ENCODE peak calls at places on chromosome 16, in ten cellular contexts. One of them, this sample, is unnamed.

GRCh38 chr16:1043831-1044514 is 28.6 kb upstream of the SSTR5 start:
- DNase-seq in cardiac muscle cell: no peak
- DNase-seq in tibial nerve: no peak
- DNase-seq in AG09309: no peak
- DNase-seq in fibroblast of mammary gland: no peak
- DNase-seq in CD8-positive, alpha-beta T cell: no peak
- DNase-seq in lung: no peak
- DNase-seq in WERI-Rb-1: no peak
- DNase-seq in lower leg skin: no peak
- DNase-seq in AG10803: no peak
- DNase-seq in this sample: no peak

GRCh38 chr16:13118091-13118490 is 216.7 kb downstream of the SHISA9 start:
- DNase-seq in fibroblast of mammary gland: no peak
- DNase-seq in cardiac muscle cell: no peak
- DNase-seq in AG09309: no peak
- DNase-seq in WERI-Rb-1: no peak
- DNase-seq in AG10803: no peak
- DNase-seq in CD8-positive, alpha-beta T cell: no peak
- DNase-seq in lower leg skin: no peak
- DNase-seq in tibial nerve: no peak
- DNase-seq in lung: no peak
- DNase-seq in this sample: no peak

GRCh38 chr16:14248791-14249190 is 177.7 kb downstream of the MRTFB start:
- DNase-seq in lower leg skin: no peak
- DNase-seq in CD8-positive, alpha-beta T cell: no peak
- DNase-seq in cardiac muscle cell: no peak
- DNase-seq in WERI-Rb-1: no peak
- DNase-seq in fibroblast of mammary gland: no peak
- DNase-seq in lung: no peak
- DNase-seq in AG09309: no peak
- DNase-seq in tibial nerve: no peak
- DNase-seq in AG10803: no peak
- DNase-seq in this sample: no peak

GRCh38 chr16:56637814-56638750 is at the start of gene MT1A:
- DNase-seq in lung: peak; percentile 78
- DNase-seq in WERI-Rb-1: no peak
- DNase-seq in cardiac muscle cell: peak; percentile 69
- DNase-seq in lower leg skin: peak; percentile 74
- DNase-seq in CD8-positive, alpha-beta T cell: no peak
- DNase-seq in AG10803: peak; percentile 44
- DNase-seq in fibroblast of mammary gland: peak; percentile 65
- DNase-seq in tibial nerve: peak; percentile 51
- DNase-seq in AG09309: no peak
- DNase-seq in this sample: no peak

GRCh38 chr16:15846510-15846909 is 10.3 kb downstream of the MYH11 start:
- DNase-seq in CD8-positive, alpha-beta T cell: no peak
- DNase-seq in cardiac muscle cell: no peak
- DNase-seq in AG09309: no peak
- DNase-seq in lower leg skin: no peak
- DNase-seq in tibial nerve: no peak
- DNase-seq in fibroblast of mammary gland: no peak
- DNase-seq in lung: no peak
- DNase-seq in AG10803: no peak
- DNase-seq in WERI-Rb-1: no peak
- DNase-seq in this sample: no peak

GRCh38 chr16:76854234-76854633 is 336.8 kb upstream of the MON1B start:
- DNase-seq in CD8-positive, alpha-beta T cell: no peak
- DNase-seq in fibroblast of mammary gland: peak; percentile 8
- DNase-seq in AG09309: no peak
- DNase-seq in WERI-Rb-1: no peak
- DNase-seq in tibial nerve: no peak
- DNase-seq in AG10803: no peak
- DNase-seq in cardiac muscle cell: peak; percentile 8
- DNase-seq in lung: no peak
- DNase-seq in lower leg skin: no peak
- DNase-seq in this sample: no peak

GRCh38 chr16:71995038-71995437 is 5.2 kb downstream of the PKD1L3 start:
- DNase-seq in AG09309: no peak
- DNase-seq in cardiac muscle cell: no peak
- DNase-seq in WERI-Rb-1: no peak
- DNase-seq in fibroblast of mammary gland: no peak
- DNase-seq in lung: no peak
- DNase-seq in CD8-positive, alpha-beta T cell: no peak
- DNase-seq in AG10803: no peak
- DNase-seq in tibial nerve: no peak
- DNase-seq in lower leg skin: no peak
- DNase-seq in this sample: no peak

GRCh38 chr16:26189496-26190005 is 497.8 kb downstream of the HS3ST4 start:
- DNase-seq in fibroblast of mammary gland: no peak
- DNase-seq in cardiac muscle cell: peak; percentile 78
- DNase-seq in lower leg skin: no peak
- DNase-seq in AG10803: no peak
- DNase-seq in lung: no peak
- DNase-seq in tibial nerve: no peak
- DNase-seq in AG09309: no peak
- DNase-seq in CD8-positive, alpha-beta T cell: no peak
- DNase-seq in WERI-Rb-1: no peak
- DNase-seq in this sample: no peak

DNA sequence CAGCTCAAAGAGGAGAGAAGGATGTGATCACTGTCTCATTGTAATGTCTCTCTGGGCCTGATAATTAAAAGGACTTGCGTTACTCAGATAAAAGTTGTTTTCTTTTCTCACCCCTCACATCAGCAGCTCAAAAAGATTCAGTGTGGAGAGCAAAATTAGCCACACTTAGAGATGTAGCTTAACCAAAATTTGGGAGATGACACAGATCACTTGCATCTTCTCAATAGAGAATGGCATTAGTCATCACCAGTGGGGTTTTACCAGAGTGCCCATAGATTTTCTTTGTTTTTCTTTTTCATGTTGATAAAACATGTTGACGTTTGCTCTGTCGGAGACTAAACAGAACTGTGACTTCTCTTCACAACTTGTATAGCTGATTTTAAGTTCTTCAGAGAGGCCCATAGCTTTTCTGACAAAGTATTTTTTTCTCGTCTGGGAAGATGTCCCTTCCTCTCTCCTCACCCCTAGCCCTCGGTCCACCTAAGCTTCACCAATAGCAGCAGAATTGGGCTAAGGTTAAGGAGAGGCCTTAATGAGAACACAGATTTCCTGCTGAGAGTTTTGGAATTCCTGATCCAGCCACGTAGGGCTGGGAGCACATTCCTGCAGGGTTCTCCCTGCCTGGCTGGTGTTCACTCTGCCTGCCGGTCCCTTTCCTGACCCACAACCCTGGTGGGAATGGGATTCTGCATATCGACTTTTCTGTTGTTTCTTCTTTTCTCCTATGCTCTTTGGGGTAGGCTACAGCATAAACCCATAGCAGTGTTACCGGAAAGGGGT is 92.6 kb downstream of the CACNG3 start:
- DNase-seq in fibroblast of mammary gland: no peak
- DNase-seq in AG09309: no peak
- DNase-seq in WERI-Rb-1: no peak
- DNase-seq in cardiac muscle cell: peak; percentile 12
- DNase-seq in tibial nerve: no peak
- DNase-seq in CD8-positive, alpha-beta T cell: no peak
- DNase-seq in AG10803: no peak
- DNase-seq in lower leg skin: no peak
- DNase-seq in lung: no peak
- DNase-seq in this sample: no peak
- H3K4me3 ChIP-seq in fibroblast of mammary gland: no peak overlapping the region
- H3K4me3 ChIP-seq in AG09309: no peak overlapping the region
- H3K4me3 ChIP-seq in WERI-Rb-1: no peak overlapping the region
- H3K4me3 ChIP-seq in cardiac muscle cell: no peak overlapping the region
- H3K4me3 ChIP-seq in tibial nerve: no peak overlapping the region
- H3K4me3 ChIP-seq in CD8-positive, alpha-beta T cell: no peak overlapping the region
- H3K4me3 ChIP-seq in AG10803: no peak overlapping the region
- H3K4me3 ChIP-seq in lower leg skin: no peak overlapping the region
- H3K4me3 ChIP-seq in lung: no peak overlapping the region
- H3K4me3 ChIP-seq in this sample: no peak overlapping the region

GRCh38 chr16:2842340-2843000 is 12.4 kb downstream of the ZG16B start:
- DNase-seq in tibial nerve: no peak
- DNase-seq in cardiac muscle cell: peak; percentile 14
- DNase-seq in CD8-positive, alpha-beta T cell: peak; percentile 54
- DNase-seq in fibroblast of mammary gland: peak; percentile 76
- DNase-seq in lower leg skin: no peak
- DNase-seq in WERI-Rb-1: peak; percentile 44
- DNase-seq in AG09309: no peak
- DNase-seq in AG10803: no peak
- DNase-seq in lung: peak; percentile 61
- DNase-seq in this sample: no peak
- TF ChIP-seq CTCF in tibial nerve: peak; percentile 54
- TF ChIP-seq CTCF in cardiac muscle cell: peak; percentile 47
- TF ChIP-seq CTCF in CD8-positive, alpha-beta T cell: peak; percentile 58
- TF ChIP-seq CTCF in fibroblast of mammary gland: peak; percentile 60
- TF ChIP-seq CTCF in lower leg skin: no peak
- TF ChIP-seq CTCF in WERI-Rb-1: peak; percentile 80
- TF ChIP-seq CTCF in AG09309: peak; percentile 61
- TF ChIP-seq CTCF in AG10803: peak; percentile 35
- TF ChIP-seq CTCF in lung: peak; percentile 3
- TF ChIP-seq CTCF in this sample: peak; percentile 24

GRCh38 chr16:85004587-85005205 is 6.6 kb downstream of the ZDHHC7 start:
- DNase-seq in AG10803: peak; percentile 92
- DNase-seq in lung: peak; percentile 63
- DNase-seq in lower leg skin: no peak
- DNase-seq in WERI-Rb-1: no peak
- DNase-seq in fibroblast of mammary gland: peak; percentile 87
- DNase-seq in tibial nerve: no peak
- DNase-seq in cardiac muscle cell: no peak
- DNase-seq in AG09309: peak; percentile 55
- DNase-seq in CD8-positive, alpha-beta T cell: no peak
- DNase-seq in this sample: no peak

GRCh38 chr16:85003723-85004586 is 7.4 kb downstream of the ZDHHC7 start:
- DNase-seq in fibroblast of mammary gland: no peak
- DNase-seq in tibial nerve: no peak
- DNase-seq in lung: no peak
- DNase-seq in AG09309: no peak
- DNase-seq in cardiac muscle cell: no peak
- DNase-seq in CD8-positive, alpha-beta T cell: no peak
- DNase-seq in AG10803: no peak
- DNase-seq in WERI-Rb-1: no peak
- DNase-seq in lower leg skin: no peak
- DNase-seq in this sample: no peak

GRCh38 chr16:85006639-85007038 is 4.7 kb downstream of the ZDHHC7 start:
- DNase-seq in AG10803: peak; percentile 74
- DNase-seq in AG09309: no peak
- DNase-seq in tibial nerve: no peak
- DNase-seq in WERI-Rb-1: no peak
- DNase-seq in lower leg skin: no peak
- DNase-seq in cardiac muscle cell: no peak
- DNase-seq in lung: no peak
- DNase-seq in CD8-positive, alpha-beta T cell: no peak
- DNase-seq in fibroblast of mammary gland: peak; percentile 58
- DNase-seq in this sample: no peak

GRCh38 chr16:85007815-85008214 is 3.5 kb downstream of the ZDHHC7 start:
- DNase-seq in WERI-Rb-1: no peak
- DNase-seq in lower leg skin: no peak
- DNase-seq in AG10803: no peak
- DNase-seq in fibroblast of mammary gland: no peak
- DNase-seq in cardiac muscle cell: no peak
- DNase-seq in CD8-positive, alpha-beta T cell: no peak
- DNase-seq in AG09309: no peak
- DNase-seq in lung: no peak
- DNase-seq in tibial nerve: no peak
- DNase-seq in this sample: no peak

DNA sequence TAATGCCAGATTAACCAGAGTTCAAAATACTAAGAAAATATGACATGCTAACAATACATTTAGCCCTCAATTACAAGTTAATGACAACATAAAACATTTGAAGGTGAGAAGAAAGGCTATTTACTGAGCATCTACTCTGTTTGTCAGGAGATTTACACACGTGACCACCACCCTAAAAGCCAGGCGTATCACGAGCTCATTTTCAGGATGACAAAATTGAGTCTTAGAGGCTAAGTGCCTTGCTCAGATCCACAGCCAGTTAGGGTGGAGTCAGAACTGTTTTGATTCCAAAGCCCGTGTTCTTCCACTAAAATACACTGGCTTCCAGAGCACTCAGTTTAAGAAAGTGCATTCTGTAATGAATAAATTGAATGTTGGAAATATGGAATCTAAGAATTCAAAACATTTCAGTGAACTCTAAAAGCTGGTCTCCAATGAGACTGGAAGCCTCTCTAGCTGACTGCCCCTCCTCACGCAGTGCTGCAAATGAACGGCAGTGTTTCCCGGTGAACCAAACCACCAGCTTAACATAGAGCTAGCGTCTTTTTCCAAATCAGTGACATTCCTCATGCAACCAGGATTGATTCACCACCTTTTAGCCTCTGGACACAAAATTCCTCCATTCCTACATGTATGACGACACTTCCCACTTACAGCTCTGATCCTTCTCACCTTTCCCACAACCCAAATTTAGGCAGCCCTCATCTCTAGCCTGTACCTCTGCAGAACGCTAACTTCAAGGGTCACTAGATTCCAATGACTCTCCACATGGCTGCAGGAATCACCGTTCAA is 5.9 kb downstream of the ZDHHC7 start:
- DNase-seq in lung: no peak
- DNase-seq in fibroblast of mammary gland: peak; percentile 75
- DNase-seq in lower leg skin: peak; percentile 75
- DNase-seq in AG10803: peak; percentile 82
- DNase-seq in tibial nerve: no peak
- DNase-seq in AG09309: no peak
- DNase-seq in CD8-positive, alpha-beta T cell: no peak
- DNase-seq in WERI-Rb-1: no peak
- DNase-seq in cardiac muscle cell: no peak
- DNase-seq in this sample: no peak
- H3K4me3 ChIP-seq in lung: no peak overlapping the region
- H3K4me3 ChIP-seq in fibroblast of mammary gland: no peak overlapping the region
- H3K4me3 ChIP-seq in lower leg skin: no peak overlapping the region
- H3K4me3 ChIP-seq in AG10803: peak overlapping the region; percentile 30
- H3K4me3 ChIP-seq in tibial nerve: no peak overlapping the region
- H3K4me3 ChIP-seq in AG09309: peak overlapping the region; percentile 10
- H3K4me3 ChIP-seq in CD8-positive, alpha-beta T cell: no peak overlapping the region
- H3K4me3 ChIP-seq in WERI-Rb-1: no peak overlapping the region
- H3K4me3 ChIP-seq in cardiac muscle cell: no peak overlapping the region
- H3K4me3 ChIP-seq in this sample: no peak overlapping the region

GRCh38 chr16:66418165-66418962 is 8.7 kb upstream of the BEAN1 start:
- DNase-seq in lower leg skin: no peak
- DNase-seq in CD8-positive, alpha-beta T cell: no peak
- DNase-seq in AG10803: no peak
- DNase-seq in cardiac muscle cell: no peak
- DNase-seq in WERI-Rb-1: no peak
- DNase-seq in AG09309: no peak
- DNase-seq in fibroblast of mammary gland: no peak
- DNase-seq in lung: no peak
- DNase-seq in tibial nerve: no peak
- DNase-seq in this sample: no peak

GRCh38 chr16:66416981-66417700 is 10.0 kb upstream of the BEAN1 start:
- DNase-seq in lower leg skin: no peak
- DNase-seq in AG09309: no peak
- DNase-seq in fibroblast of mammary gland: peak; percentile 95
- DNase-seq in lung: no peak
- DNase-seq in CD8-positive, alpha-beta T cell: no peak
- DNase-seq in cardiac muscle cell: no peak
- DNase-seq in AG10803: peak; percentile 82
- DNase-seq in WERI-Rb-1: no peak
- DNase-seq in tibial nerve: no peak
- DNase-seq in this sample: no peak

GRCh38 chr16:66420396-66420795 is 6.7 kb upstream of the BEAN1 start:
- DNase-seq in CD8-positive, alpha-beta T cell: no peak
- DNase-seq in fibroblast of mammary gland: no peak
- DNase-seq in AG09309: no peak
- DNase-seq in AG10803: no peak
- DNase-seq in cardiac muscle cell: no peak
- DNase-seq in lung: no peak
- DNase-seq in lower leg skin: no peak
- DNase-seq in WERI-Rb-1: no peak
- DNase-seq in tibial nerve: no peak
- DNase-seq in this sample: no peak

GRCh38 chr16:66421891-66422290 is 5.2 kb upstream of the BEAN1 start:
- DNase-seq in AG09309: no peak
- DNase-seq in lower leg skin: no peak
- DNase-seq in fibroblast of mammary gland: no peak
- DNase-seq in AG10803: no peak
- DNase-seq in CD8-positive, alpha-beta T cell: no peak
- DNase-seq in cardiac muscle cell: no peak
- DNase-seq in lung: no peak
- DNase-seq in tibial nerve: no peak
- DNase-seq in WERI-Rb-1: no peak
- DNase-seq in this sample: no peak

GRCh38 chr16:66419527-66419926 is 7.6 kb upstream of the BEAN1 start:
- DNase-seq in lung: no peak
- DNase-seq in fibroblast of mammary gland: no peak
- DNase-seq in CD8-positive, alpha-beta T cell: no peak
- DNase-seq in AG09309: no peak
- DNase-seq in lower leg skin: no peak
- DNase-seq in AG10803: no peak
- DNase-seq in tibial nerve: no peak
- DNase-seq in cardiac muscle cell: no peak
- DNase-seq in WERI-Rb-1: no peak
- DNase-seq in this sample: no peak
- TF ChIP-seq CTCF in lung: no peak
- TF ChIP-seq CTCF in fibroblast of mammary gland: no peak
- TF ChIP-seq CTCF in CD8-positive, alpha-beta T cell: no peak
- TF ChIP-seq CTCF in AG09309: no peak
- TF ChIP-seq CTCF in lower leg skin: no peak
- TF ChIP-seq CTCF in AG10803: no peak
- TF ChIP-seq CTCF in tibial nerve: no peak
- TF ChIP-seq CTCF in cardiac muscle cell: peak; percentile 8
- TF ChIP-seq CTCF in WERI-Rb-1: peak; percentile 38
- TF ChIP-seq CTCF in this sample: no peak

This sample was measured in LNCaP clone FGC.